ENCODE peak calls at places on chromosomes 11 and 22, in four cellular contexts. L is naive B cell, Z is NCI-H2171, V is uterus. B is an unnamed sample.

GRCh38 chr22:25420925-25421904 is 143.3 kb upstream of the GRK3 start:
- DNase-seq in L (no peak), Z (peak; percentile 21), V (no peak), B (no peak)

GRCh38 chr11:232783-233565 is 3.2 kb downstream of the SIRT3 start:
- DNase-seq in L (no peak), Z (no peak), V (no peak), B (no peak)

GRCh38 chr22:18032455-18033101 is 8.2 kb upstream of the MICAL3 start:
- DNase-seq in L (no peak), Z (no peak), V (peak; percentile 43), B (no peak)

GRCh38 chr22:22720201-22720723 is 75.8 kb downstream of the GGTLC2 start:
- DNase-seq in L (peak; percentile 72), Z (no peak), V (no peak), B (peak; percentile 78)

GRCh38 chr11:111387318-111387863 is 8.3 kb upstream of the POU2AF1 start:
- DNase-seq in L (no peak), Z (peak; percentile 69), V (no peak), B (no peak)

GRCh38 chr11:87366766-87367405 is 329.2 kb downstream of the TMEM135 start:
- DNase-seq in L (no peak), Z (no peak), V (no peak), B (no peak)

GRCh38 chr22:32717337-32718240 is 83.9 kb upstream of the TIMP3 start:
- DNase-seq in L (no peak), Z (no peak), V (peak; percentile 39), B (no peak)

GRCh38 chr22:42022162-42022847 is 23.7 kb downstream of the WBP2NL start:
- DNase-seq in L (peak; percentile 30), Z (no peak), V (no peak), B (no peak)

GRCh38 chr11:78000193-78000592 is 5.7 kb upstream of the INTS4 start:
- DNase-seq in L (peak; percentile 18), Z (peak; percentile 78), V (no peak), B (peak; percentile 70)

GRCh38 chr11:119721129-119722120 is 7.6 kb downstream of the NECTIN1 start:
- DNase-seq in L (no peak), Z (no peak), V (no peak), B (peak; percentile 75)

GRCh38 chr11:112770487-112770886 is 190.7 kb upstream of the NCAM1 start:
- DNase-seq in L (no peak), Z (no peak), V (no peak), B (no peak)

GRCh38 chr11:95443386-95443785 is 212.4 kb upstream of the SESN3 start:
- DNase-seq in L (no peak), Z (no peak), V (no peak), B (no peak)

GRCh38 chr11:119717839-119718534 is 11.0 kb downstream of the NECTIN1 start:
- DNase-seq in L (no peak), Z (no peak), V (no peak), B (no peak)

GRCh38 chr11:124642628-124643027 is 20.0 kb downstream of the TBRG1 start:
- DNase-seq in L (no peak), Z (no peak), V (no peak), B (no peak)

GRCh38 chr22:37639771-37640590 is 512 bp downstream of the SH3BP1 start:
- DNase-seq in L (no peak), Z (no peak), V (no peak), B (no peak)

GRCh38 chr11:39374963-39375698 is 2084.3 kb downstream of the LRRC4C start:
- DNase-seq in L (no peak), Z (no peak), V (no peak), B (peak; percentile 8)

GRCh38 chr22:49099496-49100124 is 728.1 kb downstream of the BRD1 start:
- DNase-seq in L (no peak), Z (no peak), V (no peak), B (no peak)

GRCh38 chr11:62804310-62805043 is 763 bp downstream of the NXF1 start:
- DNase-seq in L (no peak), Z (no peak), V (no peak), B (no peak)

GRCh38 chr11:76788661-76789442 is 5.7 kb downstream of the TSKU start:
- DNase-seq in L (no peak), Z (no peak), V (peak; percentile 26), B (no peak)

GRCh38 chr11:61683961-61684869 is 4.0 kb downstream of the DAGLA start:
- DNase-seq in L (no peak), Z (no peak), V (peak; percentile 60), B (no peak)

GRCh38 chr11:1200611-1201191 is 22.2 kb upstream of the MUC5B start:
- DNase-seq in L (no peak), Z (no peak), V (no peak), B (no peak)

GRCh38 chr11:44977493-44977984 is 26.9 kb upstream of the TP53I11 start:
- DNase-seq in L (no peak), Z (no peak), V (no peak), B (peak; percentile 34)

GRCh38 chr11:124878497-124879228 is 13.4 kb downstream of the ROBO3 start:
- DNase-seq in L (no peak), Z (no peak), V (no peak), B (no peak)

GRCh38 chr11:87173185-87174039 is 135.7 kb downstream of the TMEM135 start:
- DNase-seq in L (no peak), Z (no peak), V (no peak), B (peak; percentile 35)

GRCh38 chr11:103591554-103591953 is 444.9 kb upstream of the DDI1 start:
- DNase-seq in L (no peak), Z (no peak), V (no peak), B (no peak)

GRCh38 chr22:49458708-49459099 is 369.0 kb downstream of the BRD1 start:
- DNase-seq in L (no peak), Z (no peak), V (no peak), B (no peak)